ENCODE peak calls at places on chromosomes 12 and 14, in seven cellular contexts. One of them, this sample, is unnamed.

GRCh38 chr12:87428701-87429277 is 600.4 kb downstream of the C12orf50 start:
- DNase-seq in activated B cell treated with CpG ODN at 0.5 μM for 24 hours: no peak
- DNase-seq in uterus: no peak
- DNase-seq in CD8-positive, alpha-beta T cell: no peak
- DNase-seq in right lobe of liver: no peak
- DNase-seq in GM20000: no peak
- DNase-seq in tibial artery: no peak
- DNase-seq in this sample: no peak

GRCh38 chr12:8544295-8544694 is 3.6 kb upstream of the CLEC4E start:
- DNase-seq in activated B cell treated with CpG ODN at 0.5 μM for 24 hours: no peak
- DNase-seq in uterus: peak; percentile 53
- DNase-seq in CD8-positive, alpha-beta T cell: peak; percentile 46
- DNase-seq in right lobe of liver: no peak
- DNase-seq in GM20000: peak; percentile 72
- DNase-seq in tibial artery: peak; percentile 74
- DNase-seq in this sample: peak; percentile 37

GRCh38 chr12:80707126-80707829 is at the start of gene MYF6:
- DNase-seq in activated B cell treated with CpG ODN at 0.5 μM for 24 hours: no peak
- DNase-seq in uterus: no peak
- DNase-seq in CD8-positive, alpha-beta T cell: no peak
- DNase-seq in right lobe of liver: no peak
- DNase-seq in GM20000: no peak
- DNase-seq in tibial artery: no peak
- DNase-seq in this sample: no peak

GRCh38 chr12:51428256-51428655 is 3.6 kb downstream of the SLC4A8 start:
- DNase-seq in activated B cell treated with CpG ODN at 0.5 μM for 24 hours: no peak
- DNase-seq in uterus: no peak
- DNase-seq in CD8-positive, alpha-beta T cell: no peak
- DNase-seq in right lobe of liver: no peak
- DNase-seq in GM20000: no peak
- DNase-seq in tibial artery: no peak
- DNase-seq in this sample: no peak

GRCh38 chr12:51926064-51926632 is 18.8 kb downstream of the ACVRL1 start:
- DNase-seq in activated B cell treated with CpG ODN at 0.5 μM for 24 hours: no peak
- DNase-seq in uterus: no peak
- DNase-seq in CD8-positive, alpha-beta T cell: no peak
- DNase-seq in right lobe of liver: no peak
- DNase-seq in GM20000: no peak
- DNase-seq in tibial artery: peak; percentile 52
- DNase-seq in this sample: no peak

GRCh38 chr12:121582583-121583333 is 1.9 kb upstream of the KDM2B start:
- DNase-seq in activated B cell treated with CpG ODN at 0.5 μM for 24 hours: no peak
- DNase-seq in uterus: no peak
- DNase-seq in CD8-positive, alpha-beta T cell: no peak
- DNase-seq in right lobe of liver: no peak
- DNase-seq in GM20000: no peak
- DNase-seq in tibial artery: no peak
- DNase-seq in this sample: no peak

GRCh38 chr12:96189781-96190180 is 4.4 kb upstream of the ELK3 start:
- DNase-seq in activated B cell treated with CpG ODN at 0.5 μM for 24 hours: no peak
- DNase-seq in uterus: no peak
- DNase-seq in CD8-positive, alpha-beta T cell: no peak
- DNase-seq in right lobe of liver: no peak
- DNase-seq in GM20000: no peak
- DNase-seq in tibial artery: no peak
- DNase-seq in this sample: no peak

GRCh38 chr12:57966536-57966935 is 25.2 kb downstream of the ATP23 start:
- DNase-seq in activated B cell treated with CpG ODN at 0.5 μM for 24 hours: no peak
- DNase-seq in uterus: no peak
- DNase-seq in CD8-positive, alpha-beta T cell: no peak
- DNase-seq in right lobe of liver: no peak
- DNase-seq in GM20000: no peak
- DNase-seq in tibial artery: no peak
- DNase-seq in this sample: no peak

GRCh38 chr14:31339743-31340142 is 80.6 kb downstream of the HEATR5A start:
- DNase-seq in activated B cell treated with CpG ODN at 0.5 μM for 24 hours: no peak
- DNase-seq in uterus: no peak
- DNase-seq in CD8-positive, alpha-beta T cell: no peak
- DNase-seq in right lobe of liver: no peak
- DNase-seq in GM20000: no peak
- DNase-seq in tibial artery: no peak
- DNase-seq in this sample: no peak

GRCh38 chr12:46383654-46384450 is 11.3 kb upstream of the SLC38A2 start:
- DNase-seq in activated B cell treated with CpG ODN at 0.5 μM for 24 hours: no peak
- DNase-seq in uterus: peak; percentile 95
- DNase-seq in CD8-positive, alpha-beta T cell: peak; percentile 39
- DNase-seq in right lobe of liver: peak; percentile 97
- DNase-seq in GM20000: peak; percentile 43
- DNase-seq in tibial artery: peak; percentile 97
- DNase-seq in this sample: peak; percentile 55

GRCh38 chr14:58354817-58355216 is 40.9 kb upstream of the TOMM20L start:
- DNase-seq in activated B cell treated with CpG ODN at 0.5 μM for 24 hours: no peak
- DNase-seq in uterus: no peak
- DNase-seq in CD8-positive, alpha-beta T cell: no peak
- DNase-seq in right lobe of liver: no peak
- DNase-seq in GM20000: no peak
- DNase-seq in tibial artery: no peak
- DNase-seq in this sample: no peak

GRCh38 chr12:2387051-2387834 is 334.5 kb downstream of the CACNA1C start:
- DNase-seq in activated B cell treated with CpG ODN at 0.5 μM for 24 hours: no peak
- DNase-seq in uterus: no peak
- DNase-seq in CD8-positive, alpha-beta T cell: no peak
- DNase-seq in right lobe of liver: no peak
- DNase-seq in GM20000: peak; percentile 36
- DNase-seq in tibial artery: peak; percentile 50
- DNase-seq in this sample: no peak

GRCh38 chr14:34628681-34629135 is 1.2 kb downstream of the SNX6 start:
- DNase-seq in activated B cell treated with CpG ODN at 0.5 μM for 24 hours: no peak
- DNase-seq in uterus: no peak
- DNase-seq in CD8-positive, alpha-beta T cell: no peak
- DNase-seq in right lobe of liver: no peak
- DNase-seq in GM20000: no peak
- DNase-seq in tibial artery: no peak
- DNase-seq in this sample: no peak

GRCh38 chr14:32933943-32934890 is 4.5 kb upstream of the NPAS3 start:
- DNase-seq in activated B cell treated with CpG ODN at 0.5 μM for 24 hours: no peak
- DNase-seq in uterus: peak; percentile 25
- DNase-seq in CD8-positive, alpha-beta T cell: no peak
- DNase-seq in right lobe of liver: no peak
- DNase-seq in GM20000: peak; percentile 34
- DNase-seq in tibial artery: no peak
- DNase-seq in this sample: no peak

GRCh38 chr12:4034926-4035325 is 161.7 kb upstream of the PARP11 start:
- DNase-seq in activated B cell treated with CpG ODN at 0.5 μM for 24 hours: no peak
- DNase-seq in uterus: no peak
- DNase-seq in CD8-positive, alpha-beta T cell: no peak
- DNase-seq in right lobe of liver: no peak
- DNase-seq in GM20000: no peak
- DNase-seq in tibial artery: no peak
- DNase-seq in this sample: no peak

GRCh38 chr12:53379389-53380103 is 430 bp upstream of the SP1 start:
- DNase-seq in activated B cell treated with CpG ODN at 0.5 μM for 24 hours: peak; percentile 70
- DNase-seq in uterus: peak; percentile 100
- DNase-seq in CD8-positive, alpha-beta T cell: peak; percentile 79
- DNase-seq in right lobe of liver: peak; percentile 98
- DNase-seq in GM20000: peak; percentile 91
- DNase-seq in tibial artery: peak; percentile 100
- DNase-seq in this sample: no peak

GRCh38 chr14:100617715-100618693 is 30.8 kb upstream of the BEGAIN start:
- DNase-seq in activated B cell treated with CpG ODN at 0.5 μM for 24 hours: no peak
- DNase-seq in uterus: peak; percentile 8
- DNase-seq in CD8-positive, alpha-beta T cell: no peak
- DNase-seq in right lobe of liver: peak; percentile 58
- DNase-seq in GM20000: no peak
- DNase-seq in tibial artery: peak; percentile 64
- DNase-seq in this sample: peak; percentile 13

GRCh38 chr14:34403646-34404045 is 58.4 kb downstream of the SPTSSA start:
- DNase-seq in activated B cell treated with CpG ODN at 0.5 μM for 24 hours: no peak
- DNase-seq in uterus: no peak
- DNase-seq in CD8-positive, alpha-beta T cell: no peak
- DNase-seq in right lobe of liver: no peak
- DNase-seq in GM20000: no peak
- DNase-seq in tibial artery: no peak
- DNase-seq in this sample: no peak

GRCh38 chr12:19710811-19711793 is 271.8 kb downstream of the AEBP2 start:
- DNase-seq in activated B cell treated with CpG ODN at 0.5 μM for 24 hours: no peak
- DNase-seq in uterus: no peak
- DNase-seq in CD8-positive, alpha-beta T cell: no peak
- DNase-seq in right lobe of liver: no peak
- DNase-seq in GM20000: no peak
- DNase-seq in tibial artery: peak; percentile 93
- DNase-seq in this sample: no peak

GRCh38 chr14:54554401-54554800 is 12.5 kb upstream of the SAMD4A start:
- DNase-seq in activated B cell treated with CpG ODN at 0.5 μM for 24 hours: no peak
- DNase-seq in uterus: no peak
- DNase-seq in CD8-positive, alpha-beta T cell: no peak
- DNase-seq in right lobe of liver: no peak
- DNase-seq in GM20000: no peak
- DNase-seq in tibial artery: no peak
- DNase-seq in this sample: no peak

GRCh38 chr14:99346470-99347080 is 74.6 kb upstream of the BCL11B start:
- DNase-seq in activated B cell treated with CpG ODN at 0.5 μM for 24 hours: no peak
- DNase-seq in uterus: no peak
- DNase-seq in CD8-positive, alpha-beta T cell: no peak
- DNase-seq in right lobe of liver: no peak
- DNase-seq in GM20000: no peak
- DNase-seq in tibial artery: peak; percentile 31
- DNase-seq in this sample: no peak

GRCh38 chr14:23186913-23187654 is 3.6 kb upstream of the SLC7A8 start:
- DNase-seq in activated B cell treated with CpG ODN at 0.5 μM for 24 hours: no peak
- DNase-seq in uterus: peak; percentile 69
- DNase-seq in CD8-positive, alpha-beta T cell: no peak
- DNase-seq in right lobe of liver: no peak
- DNase-seq in GM20000: peak; percentile 52
- DNase-seq in tibial artery: no peak
- DNase-seq in this sample: no peak

GRCh38 chr12:32390572-32391219 is 8.7 kb upstream of the FGD4 start:
- DNase-seq in activated B cell treated with CpG ODN at 0.5 μM for 24 hours: no peak
- DNase-seq in uterus: no peak
- DNase-seq in CD8-positive, alpha-beta T cell: no peak
- DNase-seq in right lobe of liver: peak; percentile 57
- DNase-seq in GM20000: peak; percentile 44
- DNase-seq in tibial artery: no peak
- DNase-seq in this sample: no peak
- TF ChIP-seq CTCF in activated B cell treated with CpG ODN at 0.5 μM for 24 hours: no peak
- TF ChIP-seq CTCF in uterus: no peak
- TF ChIP-seq CTCF in CD8-positive, alpha-beta T cell: no peak
- TF ChIP-seq CTCF in right lobe of liver: no peak
- TF ChIP-seq CTCF in GM20000: no peak
- TF ChIP-seq CTCF in tibial artery: no peak
- TF ChIP-seq CTCF in this sample: no peak

GRCh38 chr14:27528328-27528727 is 930.5 kb upstream of the NOVA1 start:
- DNase-seq in activated B cell treated with CpG ODN at 0.5 μM for 24 hours: no peak
- DNase-seq in uterus: no peak
- DNase-seq in CD8-positive, alpha-beta T cell: no peak
- DNase-seq in right lobe of liver: no peak
- DNase-seq in GM20000: no peak
- DNase-seq in tibial artery: no peak
- DNase-seq in this sample: no peak
- TF ChIP-seq CTCF in activated B cell treated with CpG ODN at 0.5 μM for 24 hours: no peak
- TF ChIP-seq CTCF in uterus: no peak
- TF ChIP-seq CTCF in CD8-positive, alpha-beta T cell: no peak
- TF ChIP-seq CTCF in right lobe of liver: peak; percentile 36
- TF ChIP-seq CTCF in GM20000: no peak
- TF ChIP-seq CTCF in tibial artery: no peak
- TF ChIP-seq CTCF in this sample: no peak

DNA sequence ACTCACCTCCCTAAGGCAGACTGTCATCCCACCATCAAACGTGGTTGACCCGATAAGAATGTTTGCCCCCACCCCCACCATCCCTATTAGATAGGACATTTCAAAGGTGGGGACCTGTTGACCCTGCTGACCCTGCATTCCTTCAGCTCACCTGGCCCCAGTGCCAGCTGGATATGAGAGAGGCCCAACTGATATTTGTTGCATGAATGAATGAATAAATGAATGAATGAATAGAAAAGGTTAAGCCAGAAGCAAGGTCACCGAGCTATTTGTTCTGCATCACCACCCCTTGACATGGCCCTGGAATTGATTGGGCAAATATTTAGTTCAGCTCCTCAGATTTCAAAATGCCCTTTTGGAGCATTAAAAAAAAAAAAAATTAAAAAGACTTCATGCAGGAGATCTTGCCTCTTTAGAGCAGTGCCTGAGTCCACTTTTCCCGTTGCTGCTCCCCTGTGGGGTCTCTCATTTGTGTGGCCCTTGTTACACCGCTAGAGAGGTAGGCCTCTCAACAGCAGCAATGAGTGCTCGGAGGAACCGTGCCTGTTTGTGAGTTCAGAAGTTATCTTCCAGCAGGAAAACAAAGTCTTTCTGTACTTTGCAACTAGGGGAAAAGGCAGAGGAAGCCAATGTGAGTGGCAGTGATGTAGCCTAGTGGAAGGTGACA is 8.5 kb upstream of the SERPINA5 start:
- DNase-seq in activated B cell treated with CpG ODN at 0.5 μM for 24 hours: no peak
- DNase-seq in uterus: no peak
- DNase-seq in CD8-positive, alpha-beta T cell: no peak
- DNase-seq in right lobe of liver: no peak
- DNase-seq in GM20000: no peak
- DNase-seq in tibial artery: peak; percentile 3
- DNase-seq in this sample: no peak
- TF ChIP-seq CTCF in activated B cell treated with CpG ODN at 0.5 μM for 24 hours: no peak
- TF ChIP-seq CTCF in uterus: no peak
- TF ChIP-seq CTCF in CD8-positive, alpha-beta T cell: no peak
- TF ChIP-seq CTCF in right lobe of liver: no peak
- TF ChIP-seq CTCF in GM20000: no peak
- TF ChIP-seq CTCF in tibial artery: no peak
- TF ChIP-seq CTCF in this sample: no peak

DNA sequence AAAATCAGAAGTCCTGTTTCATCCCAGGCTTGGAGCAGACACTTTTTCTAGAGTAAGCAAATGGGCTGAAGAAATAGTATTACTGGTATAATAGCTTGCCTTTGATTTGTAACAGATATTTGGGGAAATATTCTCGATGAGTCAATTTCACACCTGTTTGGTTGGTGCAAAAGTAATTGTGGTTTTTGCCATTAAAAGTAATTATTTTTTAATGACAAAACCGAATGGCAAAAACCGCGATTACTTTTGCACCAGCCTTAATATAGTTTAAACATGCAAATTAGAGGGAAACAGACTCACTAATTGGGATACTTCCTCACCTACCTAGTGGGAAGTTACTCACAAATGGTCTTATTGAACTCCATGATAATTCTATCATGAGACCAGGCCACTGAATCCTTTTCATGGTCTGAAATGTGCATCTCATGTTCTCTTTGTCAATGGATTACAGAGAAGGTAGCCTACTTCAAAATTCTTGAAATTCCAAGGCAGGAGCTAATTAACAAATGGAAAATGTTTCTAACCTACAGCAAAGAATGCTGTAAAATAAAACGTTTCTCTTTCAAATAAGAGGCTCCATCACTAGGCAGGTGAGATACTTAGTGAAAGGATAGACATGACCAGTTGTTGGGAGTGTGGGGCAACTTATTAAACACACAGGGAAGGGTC is 391.3 kb downstream of the EMP1 start:
- DNase-seq in activated B cell treated with CpG ODN at 0.5 μM for 24 hours: no peak
- DNase-seq in uterus: no peak
- DNase-seq in CD8-positive, alpha-beta T cell: no peak
- DNase-seq in right lobe of liver: no peak
- DNase-seq in GM20000: no peak
- DNase-seq in tibial artery: no peak
- DNase-seq in this sample: no peak
- TF ChIP-seq CTCF in activated B cell treated with CpG ODN at 0.5 μM for 24 hours: no peak
- TF ChIP-seq CTCF in uterus: no peak
- TF ChIP-seq CTCF in CD8-positive, alpha-beta T cell: no peak
- TF ChIP-seq CTCF in right lobe of liver: no peak
- TF ChIP-seq CTCF in GM20000: no peak
- TF ChIP-seq CTCF in tibial artery: no peak
- TF ChIP-seq CTCF in this sample: no peak